ENCODE peak calls at places on chromosomes 4 and X, in four cellular contexts. One of them, this sample, is unnamed.

GRCh38 chr4:47747846-47748494 is 89.9 kb downstream of the CORIN start:
- DNase-seq in cardiac fibroblast: no peak
- DNase-seq in neural crest cell: no peak
- DNase-seq in stimulated activated naive CD4-positive, alpha-beta T cell: no peak
- DNase-seq in this sample: no peak

GRCh38 chrX:85815203-85815751 is 232.1 kb downstream of the CHM start:
- DNase-seq in cardiac fibroblast: no peak
- DNase-seq in neural crest cell: no peak
- DNase-seq in stimulated activated naive CD4-positive, alpha-beta T cell: no peak
- DNase-seq in this sample: no peak

GRCh38 chrX:40158036-40158706 is 60.4 kb upstream of the BCOR start:
- DNase-seq in cardiac fibroblast: peak; percentile 19
- DNase-seq in neural crest cell: peak; percentile 29
- DNase-seq in stimulated activated naive CD4-positive, alpha-beta T cell: no peak
- DNase-seq in this sample: no peak

GRCh38 chrX:12174358-12174757 is 36.1 kb downstream of the FRMPD4 start:
- DNase-seq in cardiac fibroblast: no peak
- DNase-seq in neural crest cell: no peak
- DNase-seq in stimulated activated naive CD4-positive, alpha-beta T cell: no peak
- DNase-seq in this sample: no peak

GRCh38 chr4:129545599-129546278 is 449.8 kb downstream of the C4orf33 start:
- DNase-seq in cardiac fibroblast: peak; percentile 91
- DNase-seq in neural crest cell: no peak
- DNase-seq in stimulated activated naive CD4-positive, alpha-beta T cell: no peak
- DNase-seq in this sample: no peak

GRCh38 chrX:132590350-132591026 is 101.7 kb upstream of the MBNL3 start:
- DNase-seq in cardiac fibroblast: no peak
- DNase-seq in neural crest cell: no peak
- DNase-seq in stimulated activated naive CD4-positive, alpha-beta T cell: no peak
- DNase-seq in this sample: no peak

GRCh38 chr4:25308266-25308665 is 4.3 kb upstream of the ZCCHC4 start:
- DNase-seq in cardiac fibroblast: peak; percentile 12
- DNase-seq in neural crest cell: no peak
- DNase-seq in stimulated activated naive CD4-positive, alpha-beta T cell: no peak
- DNase-seq in this sample: no peak

GRCh38 chr4:7649741-7650531 is 215.2 kb upstream of the PSAPL1 start:
- DNase-seq in cardiac fibroblast: peak; percentile 43
- DNase-seq in neural crest cell: no peak
- DNase-seq in stimulated activated naive CD4-positive, alpha-beta T cell: peak; percentile 21
- DNase-seq in this sample: no peak

GRCh38 chrX:87517571-87518141 is at the start of gene KLHL4:
- DNase-seq in cardiac fibroblast: peak; percentile 87
- DNase-seq in neural crest cell: peak; percentile 26
- DNase-seq in stimulated activated naive CD4-positive, alpha-beta T cell: no peak
- DNase-seq in this sample: no peak

GRCh38 chr4:77367638-77368037 is 210.6 kb downstream of the CCNG2 start:
- DNase-seq in cardiac fibroblast: no peak
- DNase-seq in neural crest cell: no peak
- DNase-seq in stimulated activated naive CD4-positive, alpha-beta T cell: no peak
- DNase-seq in this sample: no peak

GRCh38 chr4:7701866-7702649 is 237.6 kb downstream of the AFAP1 start:
- DNase-seq in cardiac fibroblast: no peak
- DNase-seq in neural crest cell: no peak
- DNase-seq in stimulated activated naive CD4-positive, alpha-beta T cell: no peak
- DNase-seq in this sample: no peak

GRCh38 chr4:153222790-153223417 is 18.7 kb downstream of the TRIM2 start:
- DNase-seq in cardiac fibroblast: peak; percentile 43
- DNase-seq in neural crest cell: peak; percentile 44
- DNase-seq in stimulated activated naive CD4-positive, alpha-beta T cell: no peak
- DNase-seq in this sample: no peak

GRCh38 chr4:83629945-83630684 is 94.2 kb downstream of the GPAT3 start:
- DNase-seq in cardiac fibroblast: peak; percentile 58
- DNase-seq in neural crest cell: no peak
- DNase-seq in stimulated activated naive CD4-positive, alpha-beta T cell: no peak
- DNase-seq in this sample: no peak

GRCh38 chr4:139950568-139950967 is 203.4 kb downstream of the MAML3 start:
- DNase-seq in cardiac fibroblast: peak; percentile 39
- DNase-seq in neural crest cell: no peak
- DNase-seq in stimulated activated naive CD4-positive, alpha-beta T cell: no peak
- DNase-seq in this sample: no peak